ENCODE peak calls at places on chromosomes 3 and 15, in seven cellular contexts. One of them, this sample, is unnamed.

GRCh38 chr3:148847351-148847750 is 17.7 kb upstream of the CPA3 start:
- DNase-seq in cardiac fibroblast: peak; percentile 56
- DNase-seq in transverse colon: no peak
- DNase-seq in choroid plexus epithelial cell: peak; percentile 29
- DNase-seq in cardiac muscle cell: peak; percentile 19
- DNase-seq in A549: no peak
- DNase-seq in endodermal cell: no peak
- DNase-seq in this sample: peak; percentile 32

GRCh38 chr15:86139828-86140227 is 60.2 kb downstream of the AGBL1 start:
- DNase-seq in cardiac fibroblast: no peak
- DNase-seq in transverse colon: no peak
- DNase-seq in choroid plexus epithelial cell: no peak
- DNase-seq in cardiac muscle cell: no peak
- DNase-seq in A549: peak; percentile 18
- DNase-seq in endodermal cell: peak; percentile 89
- DNase-seq in this sample: no peak

GRCh38 chr3:12725436-12725835 is 33.6 kb downstream of the TMEM40 start:
- DNase-seq in cardiac fibroblast: no peak
- DNase-seq in transverse colon: no peak
- DNase-seq in choroid plexus epithelial cell: no peak
- DNase-seq in cardiac muscle cell: no peak
- DNase-seq in A549: no peak
- DNase-seq in endodermal cell: no peak
- DNase-seq in this sample: no peak

GRCh38 chr3:59821274-59821673 is 771.4 kb upstream of the CFAP20DC start:
- DNase-seq in cardiac fibroblast: no peak
- DNase-seq in transverse colon: no peak
- DNase-seq in choroid plexus epithelial cell: peak; percentile 24
- DNase-seq in cardiac muscle cell: no peak
- DNase-seq in A549: no peak
- DNase-seq in endodermal cell: peak; percentile 70
- DNase-seq in this sample: no peak

GRCh38 chr3:72144773-72145505 is 360.0 kb upstream of the PROK2 start:
- DNase-seq in cardiac fibroblast: no peak
- DNase-seq in transverse colon: no peak
- DNase-seq in choroid plexus epithelial cell: no peak
- DNase-seq in cardiac muscle cell: no peak
- DNase-seq in A549: no peak
- DNase-seq in endodermal cell: peak; percentile 75
- DNase-seq in this sample: no peak

GRCh38 chr15:77181305-77182074 is 110.6 kb upstream of the TSPAN3 start:
- DNase-seq in cardiac fibroblast: no peak
- DNase-seq in transverse colon: no peak
- DNase-seq in choroid plexus epithelial cell: no peak
- DNase-seq in cardiac muscle cell: no peak
- DNase-seq in A549: no peak
- DNase-seq in endodermal cell: no peak
- DNase-seq in this sample: no peak

GRCh38 chr3:159252274-159252673 is 450.4 kb downstream of the MFSD1 start:
- DNase-seq in cardiac fibroblast: peak; percentile 86
- DNase-seq in transverse colon: no peak
- DNase-seq in choroid plexus epithelial cell: peak; percentile 51
- DNase-seq in cardiac muscle cell: peak; percentile 26
- DNase-seq in A549: no peak
- DNase-seq in endodermal cell: no peak
- DNase-seq in this sample: peak; percentile 76

GRCh38 chr3:188673509-188674239 is 498.1 kb upstream of the TPRG1 start:
- DNase-seq in cardiac fibroblast: peak; percentile 97
- DNase-seq in transverse colon: no peak
- DNase-seq in choroid plexus epithelial cell: peak; percentile 98
- DNase-seq in cardiac muscle cell: peak; percentile 92
- DNase-seq in A549: peak; percentile 23
- DNase-seq in endodermal cell: no peak
- DNase-seq in this sample: peak; percentile 94

GRCh38 chr3:9932843-9933560 is 632 bp upstream of the CRELD1 start:
- DNase-seq in cardiac fibroblast: peak; percentile 86
- DNase-seq in transverse colon: peak; percentile 89
- DNase-seq in choroid plexus epithelial cell: peak; percentile 88
- DNase-seq in cardiac muscle cell: peak; percentile 86
- DNase-seq in A549: peak; percentile 76
- DNase-seq in endodermal cell: peak; percentile 95
- DNase-seq in this sample: peak; percentile 51

DNA sequence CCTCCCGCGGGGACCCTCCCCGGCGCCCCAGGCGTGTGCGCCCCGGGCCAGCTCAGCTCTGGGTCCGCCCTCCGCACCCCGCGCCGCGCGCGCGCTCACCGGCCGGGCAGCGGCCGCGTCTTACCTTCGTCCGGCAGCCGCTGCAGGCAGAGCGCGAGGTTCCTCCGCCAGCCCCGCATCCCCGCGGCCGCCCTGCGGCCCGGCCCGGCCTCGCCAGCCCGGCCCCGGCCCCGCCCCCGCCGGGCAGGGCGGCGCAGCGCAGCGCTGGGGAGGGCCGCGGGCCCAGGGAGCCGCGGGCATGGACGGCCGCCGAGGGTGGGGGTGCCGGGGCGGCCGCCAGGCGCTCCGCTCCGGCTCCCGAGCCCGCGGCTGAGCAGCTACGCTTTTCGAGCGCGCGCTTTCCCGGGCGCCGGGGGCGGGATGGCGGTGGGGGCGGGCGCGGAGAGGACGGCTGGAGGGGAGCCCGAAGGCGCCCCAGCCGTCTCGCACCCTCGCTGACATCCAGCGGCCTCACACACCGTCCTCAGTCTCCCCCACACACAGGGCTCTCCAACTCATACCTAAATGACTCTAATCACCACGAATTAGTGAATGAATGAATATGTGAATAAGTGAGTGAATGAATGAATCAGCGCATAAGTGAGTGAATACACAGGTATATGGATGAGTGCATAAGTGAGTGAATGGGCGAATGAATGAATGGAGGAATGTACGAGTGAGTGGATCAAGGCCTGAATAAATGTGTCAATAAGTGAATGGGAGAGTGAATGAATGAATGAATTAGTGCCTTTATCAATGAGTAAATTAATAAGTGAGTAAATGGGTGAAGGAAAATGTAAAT is 48.5 kb upstream of the CCDC174 start:
- DNase-seq in cardiac fibroblast: no peak
- DNase-seq in transverse colon: no peak
- DNase-seq in choroid plexus epithelial cell: no peak
- DNase-seq in cardiac muscle cell: peak; percentile 17
- DNase-seq in A549: no peak
- DNase-seq in endodermal cell: peak; percentile 79
- DNase-seq in this sample: no peak
- H3K4me3 ChIP-seq in cardiac fibroblast: no peak overlapping the region
- H3K4me3 ChIP-seq in transverse colon: peak overlapping the region; percentile 36
- H3K4me3 ChIP-seq in choroid plexus epithelial cell: no peak overlapping the region
- H3K4me3 ChIP-seq in cardiac muscle cell: peak overlapping the region; percentile 39
- H3K4me3 ChIP-seq in A549: peak overlapping the region; percentile 57
- H3K4me3 ChIP-seq in endodermal cell: peak overlapping the region; percentile 65
- H3K4me3 ChIP-seq in this sample: no peak overlapping the region

DNA sequence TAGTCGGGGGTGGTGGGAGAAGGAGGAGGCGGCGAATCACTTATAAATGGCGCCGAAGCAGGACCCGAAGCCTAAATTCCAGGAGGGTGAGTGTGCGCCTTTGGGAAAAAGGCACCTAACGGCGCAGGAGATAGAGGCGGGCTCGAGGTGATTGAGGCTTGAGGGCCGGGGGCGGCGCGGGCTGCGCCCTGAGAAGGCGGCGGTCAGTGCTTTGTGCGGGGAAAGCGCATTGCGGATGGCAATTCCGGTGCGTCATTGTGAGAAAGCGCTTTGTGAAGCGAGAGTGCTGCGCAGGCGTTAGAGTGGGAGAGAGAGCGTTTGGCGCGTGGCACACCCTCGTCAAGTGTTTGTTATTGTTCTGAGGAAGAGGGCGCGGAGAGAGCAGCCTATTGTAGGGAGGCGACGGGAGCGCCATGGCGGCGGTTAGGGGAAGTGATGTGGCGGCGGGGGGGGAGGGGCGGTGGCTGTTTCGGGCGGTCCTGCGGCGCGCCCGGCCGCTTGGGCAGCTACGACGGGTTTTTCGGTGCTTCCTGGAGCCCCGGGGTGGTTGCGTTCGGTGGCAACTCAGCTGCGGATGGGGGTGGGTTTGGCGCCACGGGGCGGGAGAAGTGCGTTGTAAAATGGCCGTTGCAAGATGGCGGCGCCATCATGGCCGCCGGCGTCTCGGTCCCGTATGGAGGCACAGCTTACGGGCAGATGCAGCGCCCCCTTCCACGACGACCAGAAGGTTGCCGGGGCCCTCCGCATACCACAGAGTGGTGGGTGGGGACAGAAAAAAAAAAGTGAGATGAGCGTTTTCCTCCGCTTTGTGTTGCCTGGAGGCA is 494 bp downstream of the MORF4L1 start:
- DNase-seq in cardiac fibroblast: peak; percentile 91
- DNase-seq in transverse colon: peak; percentile 86
- DNase-seq in choroid plexus epithelial cell: peak; percentile 96
- DNase-seq in cardiac muscle cell: peak; percentile 94
- DNase-seq in A549: peak; percentile 97
- DNase-seq in endodermal cell: peak; percentile 95
- DNase-seq in this sample: peak; percentile 90
- TF ChIP-seq CTCF in cardiac fibroblast: peak; percentile 52
- TF ChIP-seq CTCF in transverse colon: peak; percentile 37
- TF ChIP-seq CTCF in choroid plexus epithelial cell: peak; percentile 55
- TF ChIP-seq CTCF in cardiac muscle cell: peak; percentile 51
- TF ChIP-seq CTCF in A549: peak; percentile 68
- TF ChIP-seq CTCF in endodermal cell: peak; percentile 70
- TF ChIP-seq CTCF in this sample: peak; percentile 45

GRCh38 chr15:68055224-68055705 is 1.1 kb downstream of the PIAS1 start:
- DNase-seq in cardiac fibroblast: peak; percentile 64
- DNase-seq in transverse colon: peak; percentile 30
- DNase-seq in choroid plexus epithelial cell: peak; percentile 72
- DNase-seq in cardiac muscle cell: peak; percentile 52
- DNase-seq in A549: peak; percentile 29
- DNase-seq in endodermal cell: peak; percentile 50
- DNase-seq in this sample: peak; percentile 43

GRCh38 chr15:68054658-68055223 is 626 bp downstream of the PIAS1 start:
- DNase-seq in cardiac fibroblast: peak; percentile 9
- DNase-seq in transverse colon: peak; percentile 62
- DNase-seq in choroid plexus epithelial cell: peak; percentile 39
- DNase-seq in cardiac muscle cell: peak; percentile 41
- DNase-seq in A549: peak; percentile 42
- DNase-seq in endodermal cell: peak; percentile 92
- DNase-seq in this sample: peak; percentile 9

GRCh38 chr15:68057758-68058157 is 3.6 kb downstream of the PIAS1 start:
- DNase-seq in cardiac fibroblast: no peak
- DNase-seq in transverse colon: no peak
- DNase-seq in choroid plexus epithelial cell: no peak
- DNase-seq in cardiac muscle cell: no peak
- DNase-seq in A549: no peak
- DNase-seq in endodermal cell: no peak
- DNase-seq in this sample: no peak

GRCh38 chr15:68056097-68056865 is 2.2 kb downstream of the PIAS1 start:
- DNase-seq in cardiac fibroblast: no peak
- DNase-seq in transverse colon: no peak
- DNase-seq in choroid plexus epithelial cell: no peak
- DNase-seq in cardiac muscle cell: no peak
- DNase-seq in A549: no peak
- DNase-seq in endodermal cell: no peak
- DNase-seq in this sample: no peak

DNA sequence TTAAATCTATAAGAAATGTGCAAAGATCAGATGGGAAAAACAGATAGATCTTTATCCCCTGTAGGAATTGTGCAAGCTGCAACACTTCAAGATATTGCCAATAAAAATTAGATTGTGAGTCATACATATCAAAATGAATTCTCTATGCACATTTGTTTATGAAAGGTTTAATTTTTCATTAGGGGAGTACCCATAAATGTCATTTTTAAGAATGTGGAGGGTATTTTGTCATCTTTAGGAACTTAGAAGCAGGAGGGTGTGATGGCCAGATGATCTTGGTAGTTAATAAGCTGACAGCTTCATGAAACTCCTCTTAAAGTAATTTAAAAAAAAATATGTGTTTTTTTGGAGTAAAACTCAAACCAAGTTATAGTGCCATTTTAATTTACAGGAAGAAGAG is 3.0 kb downstream of the PIAS1 start:
- DNase-seq in cardiac fibroblast: no peak
- DNase-seq in transverse colon: no peak
- DNase-seq in choroid plexus epithelial cell: no peak
- DNase-seq in cardiac muscle cell: no peak
- DNase-seq in A549: no peak
- DNase-seq in endodermal cell: no peak
- DNase-seq in this sample: no peak
- H3K4me3 ChIP-seq in cardiac fibroblast: no peak overlapping the region
- H3K4me3 ChIP-seq in transverse colon: no peak overlapping the region
- H3K4me3 ChIP-seq in choroid plexus epithelial cell: no peak overlapping the region
- H3K4me3 ChIP-seq in cardiac muscle cell: no peak overlapping the region
- H3K4me3 ChIP-seq in A549: no peak overlapping the region
- H3K4me3 ChIP-seq in endodermal cell: peak overlapping the region; percentile 91
- H3K4me3 ChIP-seq in this sample: no peak overlapping the region

GRCh38 chr3:53729618-53730017 is 116.6 kb downstream of the CHDH start:
- DNase-seq in cardiac fibroblast: no peak
- DNase-seq in transverse colon: no peak
- DNase-seq in choroid plexus epithelial cell: no peak
- DNase-seq in cardiac muscle cell: no peak
- DNase-seq in A549: peak; percentile 7
- DNase-seq in endodermal cell: no peak
- DNase-seq in this sample: peak; percentile 4
- TF ChIP-seq CTCF in cardiac fibroblast: no peak
- TF ChIP-seq CTCF in transverse colon: no peak
- TF ChIP-seq CTCF in choroid plexus epithelial cell: peak; percentile 32
- TF ChIP-seq CTCF in cardiac muscle cell: no peak
- TF ChIP-seq CTCF in A549: no peak
- TF ChIP-seq CTCF in endodermal cell: peak; percentile 41
- TF ChIP-seq CTCF in this sample: peak; percentile 35

DNA sequence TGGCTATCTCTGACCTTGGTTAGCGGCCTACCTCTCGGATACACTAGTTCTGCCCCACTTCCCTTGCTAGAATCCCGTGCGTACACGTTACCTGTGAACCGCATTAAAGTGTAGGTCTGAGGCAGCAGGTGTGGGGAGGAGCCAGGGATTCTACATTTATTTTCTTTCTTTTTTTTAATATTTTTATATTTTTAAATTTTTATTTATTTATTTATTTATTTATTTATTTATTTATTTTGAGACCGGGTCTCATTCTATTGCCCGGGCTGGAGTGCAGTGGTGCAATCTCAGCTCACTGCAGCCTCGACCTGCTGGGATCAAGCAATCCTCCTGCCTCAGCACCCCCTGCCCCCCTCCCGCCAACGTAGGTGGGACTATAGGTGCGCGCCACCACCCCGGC is 60.9 kb upstream of the NR2E3 start:
- DNase-seq in cardiac fibroblast: no peak
- DNase-seq in transverse colon: no peak
- DNase-seq in choroid plexus epithelial cell: no peak
- DNase-seq in cardiac muscle cell: no peak
- DNase-seq in A549: no peak
- DNase-seq in endodermal cell: no peak
- DNase-seq in this sample: no peak
- H3K4me3 ChIP-seq in cardiac fibroblast: no peak overlapping the region
- H3K4me3 ChIP-seq in transverse colon: no peak overlapping the region
- H3K4me3 ChIP-seq in choroid plexus epithelial cell: no peak overlapping the region
- H3K4me3 ChIP-seq in cardiac muscle cell: no peak overlapping the region
- H3K4me3 ChIP-seq in A549: no peak overlapping the region
- H3K4me3 ChIP-seq in endodermal cell: no peak overlapping the region
- H3K4me3 ChIP-seq in this sample: no peak overlapping the region